ENCODE peak calls at places on chromosomes 4 and X, in four cellular contexts. One of them, this sample, is unnamed.
A peak's percentile ranks its signal among the peaks of the same experiment; 100 is the strongest.

GRCh38 chrX:1093112-1093511 is 119.3 kb downstream of the CRLF2 start:
- DNase-seq in NCI-H1092 treated with DMSO at 0.1 percent for 48 hours: no peak
- DNase-seq in nephron progenitor cell: no peak
- DNase-seq in NCI-H2029: no peak
- DNase-seq in this sample: no peak

GRCh38 chrX:84064164-84064563 is 123.8 kb downstream of the RPS6KA6 start:
- DNase-seq in nephron progenitor cell: no peak
- DNase-seq in NCI-H1092 treated with DMSO at 0.1 percent for 48 hours: no peak
- DNase-seq in NCI-H2029: no peak
- DNase-seq in this sample: no peak

GRCh38 chr4:146104541-146104940 is 71.0 kb upstream of the LSM6 start:
- DNase-seq in nephron progenitor cell: no peak
- DNase-seq in NCI-H1092 treated with DMSO at 0.1 percent for 48 hours: no peak
- DNase-seq in NCI-H2029: no peak
- DNase-seq in this sample: no peak

GRCh38 chrX:47746446-47746845 is 87.5 kb upstream of the UXT start:
- DNase-seq in nephron progenitor cell: no peak
- DNase-seq in NCI-H1092 treated with DMSO at 0.1 percent for 48 hours: no peak
- DNase-seq in NCI-H2029: no peak
- DNase-seq in this sample: no peak

GRCh38 chr4:20251796-20252655 is at the start of gene SLIT2:
- DNase-seq in nephron progenitor cell: peak; percentile 95
- DNase-seq in NCI-H1092 treated with DMSO at 0.1 percent for 48 hours: peak; percentile 92
- DNase-seq in NCI-H2029: peak; percentile 23
- DNase-seq in this sample: peak; percentile 92

GRCh38 chrX:20217279-20217678 is 49.4 kb downstream of the RPS6KA3 start:
- DNase-seq in nephron progenitor cell: no peak
- DNase-seq in NCI-H2029: peak; percentile 4
- DNase-seq in NCI-H1092 treated with DMSO at 0.1 percent for 48 hours: no peak
- DNase-seq in this sample: peak; percentile 74

GRCh38 chr4:5711479-5712184 is 631 bp downstream of the EVC start:
- DNase-seq in NCI-H2029: no peak
- DNase-seq in nephron progenitor cell: peak; percentile 59
- DNase-seq in NCI-H1092 treated with DMSO at 0.1 percent for 48 hours: no peak
- DNase-seq in this sample: peak; percentile 33

GRCh38 chr4:21869978-21870745 is 78.4 kb downstream of the KCNIP4 start:
- DNase-seq in NCI-H2029: no peak
- DNase-seq in nephron progenitor cell: no peak
- DNase-seq in NCI-H1092 treated with DMSO at 0.1 percent for 48 hours: no peak
- DNase-seq in this sample: no peak

GRCh38 chr4:141241986-141242385 is 21.3 kb downstream of the ZNF330 start:
- DNase-seq in NCI-H1092 treated with DMSO at 0.1 percent for 48 hours: no peak
- DNase-seq in NCI-H2029: no peak
- DNase-seq in nephron progenitor cell: no peak
- DNase-seq in this sample: no peak

GRCh38 chr4:956531-957230 is 16.7 kb downstream of the DGKQ start:
- DNase-seq in NCI-H2029: no peak
- DNase-seq in NCI-H1092 treated with DMSO at 0.1 percent for 48 hours: no peak
- DNase-seq in nephron progenitor cell: no peak
- DNase-seq in this sample: no peak

GRCh38 chr4:24473309-24473721 is 111.0 kb downstream of the DHX15 start:
- DNase-seq in NCI-H1092 treated with DMSO at 0.1 percent for 48 hours: peak; percentile 8
- DNase-seq in NCI-H2029: no peak
- DNase-seq in nephron progenitor cell: peak; percentile 32
- DNase-seq in this sample: peak; percentile 32

GRCh38 chr4:53591372-53591892 is at the start of gene LNX1:
- DNase-seq in NCI-H1092 treated with DMSO at 0.1 percent for 48 hours: no peak
- DNase-seq in NCI-H2029: peak; percentile 95
- DNase-seq in nephron progenitor cell: no peak
- DNase-seq in this sample: no peak

GRCh38 chr4:80045831-80046230 is 27.2 kb downstream of the ANTXR2 start:
- DNase-seq in NCI-H1092 treated with DMSO at 0.1 percent for 48 hours: no peak
- DNase-seq in NCI-H2029: no peak
- DNase-seq in nephron progenitor cell: no peak
- DNase-seq in this sample: no peak

GRCh38 chr4:41887821-41888699 is 47.2 kb upstream of the TMEM33 start:
- DNase-seq in NCI-H1092 treated with DMSO at 0.1 percent for 48 hours: peak; percentile 19
- DNase-seq in NCI-H2029: no peak
- DNase-seq in nephron progenitor cell: peak; percentile 58
- DNase-seq in this sample: peak; percentile 58

This sample was measured in A673.